ENCODE peak calls at places on chromosomes 1 and 21, in nine cellular contexts. Y is brain microvascular endothelial cell; T is psoas muscle; B is mammary epithelial cell; D is HCT116; V is tibial artery; M is bronchial epithelial cell; P is CD8-positive, alpha-beta T cell; O is lower leg skin. F is an unnamed sample.
A peak's percentile ranks its signal among the peaks of the same experiment; 100 is the strongest.

GRCh38 chr1:80403472-80403893 is 1397.0 kb upstream of the ADGRL4 start:
- DNase-seq in Y (no peak), T (no peak), B (no peak), D (no peak), V (no peak), M (no peak), P (no peak), O (no peak), F (no peak)

GRCh38 chr1:228131736-228132135 is 8.3 kb upstream of the GUK1 start:
- DNase-seq in Y (no peak), T (no peak), B (no peak), D (no peak), V (no peak), M (no peak), P (no peak), O (no peak), F (no peak)

GRCh38 chr21:15669247-15669646 is 60.5 kb upstream of the USP25 start:
- DNase-seq in Y (no peak), T (no peak), B (no peak), D (no peak), V (no peak), M (no peak), P (no peak), O (no peak), F (no peak)

GRCh38 chr1:66563094-66563800 is 29.3 kb downstream of the SGIP1 start:
- DNase-seq in Y (peak; percentile 91), T (no peak), B (peak; percentile 30), D (peak; percentile 41), V (no peak), M (peak; percentile 78), P (no peak), O (no peak), F (peak; percentile 63)

GRCh38 chr1:159007734-159008133 is 2.0 kb upstream of the IFI16 start:
- DNase-seq in Y (no peak), T (no peak), B (no peak), D (no peak), V (no peak), M (no peak), P (no peak), O (no peak), F (no peak)

GRCh38 chr1:13443506-13443905 is 33.3 kb downstream of the PRAMEF20 start:
- DNase-seq in Y (no peak), T (no peak), B (no peak), D (no peak), V (no peak), M (no peak), P (no peak), O (no peak), F (no peak)

GRCh38 chr1:89465201-89465600 is 59.4 kb upstream of the LRRC8B start:
- DNase-seq in Y (no peak), T (no peak), B (peak; percentile 96), D (no peak), V (no peak), M (peak; percentile 99), P (no peak), O (no peak), F (no peak)

GRCh38 chr1:228410015-228410414 is 3.4 kb upstream of the TRIM11 start:
- DNase-seq in Y (no peak), T (no peak), B (no peak), D (no peak), V (peak; percentile 48), M (peak; percentile 38), P (no peak), O (peak; percentile 82), F (peak; percentile 71)

GRCh38 chr1:28136636-28137613 is 39.6 kb downstream of the PTAFR start:
- DNase-seq in Y (no peak), T (no peak), B (peak; percentile 74), D (no peak), V (no peak), M (peak; percentile 62), P (no peak), O (no peak), F (no peak)

DNA sequence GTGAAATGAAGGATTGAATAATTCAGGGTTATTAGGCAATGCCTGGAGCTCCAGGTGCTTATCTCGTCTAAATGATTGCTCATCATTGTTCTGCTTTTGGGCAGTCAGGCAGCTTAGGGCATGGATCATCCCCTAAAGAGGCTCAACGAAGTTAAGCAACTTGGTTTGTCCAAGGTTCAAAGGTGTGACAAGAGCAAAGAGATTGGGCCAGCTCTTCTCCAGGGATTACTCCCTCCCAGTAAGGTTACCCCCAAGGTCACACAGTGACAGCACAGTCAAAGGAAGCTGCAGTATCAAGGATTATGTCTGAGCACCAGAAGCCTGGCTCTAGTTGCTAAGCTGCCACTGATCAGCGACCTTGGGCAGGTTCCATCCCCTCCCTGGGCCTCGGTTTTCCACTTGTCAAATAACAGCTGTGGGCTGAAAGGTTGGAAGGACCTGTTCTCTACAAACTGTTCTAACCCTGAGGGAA is 6.8 kb downstream of the ETNK2 start:
- DNase-seq in Y (no peak), T (no peak), B (peak; percentile 17), D (no peak), V (no peak), M (peak; percentile 41), P (no peak), O (no peak), F (no peak)
- H3K4me3 ChIP-seq in Y (no peak overlapping the region), T (no peak overlapping the region), B (no peak overlapping the region), D (no peak overlapping the region), V (no peak overlapping the region), M (no peak overlapping the region), P (no peak overlapping the region), O (no peak overlapping the region), F (no peak overlapping the region)

GRCh38 chr1:61659061-61659460 is 65.9 kb downstream of the TM2D1 start:
- DNase-seq in Y (no peak), T (no peak), B (no peak), D (no peak), V (no peak), M (peak; percentile 31), P (no peak), O (no peak), F (no peak)
- TF ChIP-seq CTCF in Y (peak; percentile 17), T (no peak), B (peak; percentile 55), D (peak; percentile 51), V (no peak), M (peak; percentile 46), P (no peak), O (no peak), F (no peak)

GRCh38 chr1:40820251-40820797 is 36.7 kb downstream of the KCNQ4 start:
- DNase-seq in Y (no peak), T (peak; percentile 21), B (no peak), D (no peak), V (peak; percentile 82), M (no peak), P (no peak), O (no peak), F (no peak)

GRCh38 chr1:40817791-40818263 is 34.2 kb downstream of the KCNQ4 start:
- DNase-seq in Y (no peak), T (no peak), B (no peak), D (no peak), V (no peak), M (no peak), P (no peak), O (no peak), F (no peak)

GRCh38 chr1:40820911-40821693 is 37.5 kb downstream of the KCNQ4 start:
- DNase-seq in Y (no peak), T (peak; percentile 45), B (no peak), D (no peak), V (no peak), M (no peak), P (no peak), O (no peak), F (no peak)

GRCh38 chr1:40818264-40818961 is 34.8 kb downstream of the KCNQ4 start:
- DNase-seq in Y (no peak), T (peak; percentile 70), B (peak; percentile 41), D (no peak), V (no peak), M (peak; percentile 58), P (peak; percentile 77), O (peak; percentile 92), F (no peak)

GRCh38 chr1:40819101-40819500 is 35.5 kb downstream of the KCNQ4 start:
- DNase-seq in Y (no peak), T (no peak), B (no peak), D (no peak), V (no peak), M (no peak), P (no peak), O (no peak), F (no peak)
- H3K4me3 ChIP-seq in Y (peak overlapping the region; percentile 52), T (no peak overlapping the region), B (no peak overlapping the region), D (no peak overlapping the region), V (no peak overlapping the region), M (peak overlapping the region; percentile 39), P (no peak overlapping the region), O (no peak overlapping the region), F (no peak overlapping the region)

GRCh38 chr1:246931549-246932365 is at the start of gene AHCTF1:
- DNase-seq in Y (peak; percentile 97), T (peak; percentile 98), B (peak; percentile 97), D (peak; percentile 93), V (peak; percentile 99), M (peak; percentile 92), P (peak; percentile 89), O (peak; percentile 99), F (peak; percentile 94)
- TF ChIP-seq CTCF in Y (no peak), T (no peak), B (peak; percentile 1), D (no peak), V (peak; percentile 31), M (no peak), P (no peak), O (no peak), F (no peak)

GRCh38 chr1:219659005-219659632 is 46.2 kb upstream of the ZC3H11B start:
- DNase-seq in Y (peak; percentile 48), T (no peak), B (no peak), D (no peak), V (no peak), M (no peak), P (no peak), O (no peak), F (no peak)

GRCh38 chr1:219664310-219665029 is 51.6 kb upstream of the ZC3H11B start:
- DNase-seq in Y (no peak), T (no peak), B (no peak), D (no peak), V (no peak), M (no peak), P (no peak), O (no peak), F (no peak)

GRCh38 chr1:219660666-219661463 is 48.0 kb upstream of the ZC3H11B start:
- DNase-seq in Y (peak; percentile 94), T (peak; percentile 91), B (peak; percentile 61), D (peak; percentile 87), V (peak; percentile 91), M (peak; percentile 67), P (no peak), O (peak; percentile 97), F (peak; percentile 91)

GRCh38 chr1:219659682-219660081 is 46.8 kb upstream of the ZC3H11B start:
- DNase-seq in Y (peak; percentile 95), T (no peak), B (no peak), D (no peak), V (no peak), M (peak; percentile 3), P (no peak), O (no peak), F (no peak)

GRCh38 chr1:219661464-219662092 is 48.7 kb upstream of the ZC3H11B start:
- DNase-seq in Y (no peak), T (no peak), B (no peak), D (no peak), V (no peak), M (no peak), P (no peak), O (no peak), F (no peak)
- H3K4me3 ChIP-seq in Y (no peak overlapping the region), T (no peak overlapping the region), B (no peak overlapping the region), D (no peak overlapping the region), V (no peak overlapping the region), M (no peak overlapping the region), P (no peak overlapping the region), O (no peak overlapping the region), F (no peak overlapping the region)

GRCh38 chr1:164591858-164592257 is 32.9 kb downstream of the PBX1 start:
- DNase-seq in Y (peak; percentile 32), T (no peak), B (no peak), D (no peak), V (no peak), M (peak; percentile 43), P (no peak), O (no peak), F (no peak)
- TF ChIP-seq CTCF in Y (no peak), T (no peak), B (no peak), D (no peak), V (no peak), M (no peak), P (no peak), O (no peak), F (no peak)

F was measured in right atrium auricular region.